ENCODE peak calls at places on chromosome 3, in six cellular contexts. S, I, G, F, T and H are unnamed samples. For H3K36me3, the result is how much of the 10 kb centered on the place peaks cover.

GRCh38 chr3:12159227-12159601 is 502 bp upstream of the TIMP4 start:
- DNase-seq in S (no peak), I (no peak), G (no peak), F (no peak), T (no peak), H (no peak)

GRCh38 chr3:90080988-90081387 is 973.6 kb downstream of the EPHA3 start:
- DNase-seq in S (no peak), I (no peak), G (no peak), F (no peak), T (no peak), H (no peak)

GRCh38 chr3:184333700-184334099 is 3.7 kb upstream of the FAM131A start:
- DNase-seq in S (no peak), I (no peak), G (no peak), F (no peak), T (no peak), H (no peak)

GRCh38 chr3:50428007-50428633 is 68.8 kb upstream of the TMEM115 start:
- DNase-seq in S (peak), I (no peak), G (no peak), F (no peak), T (peak), H (no peak)

GRCh38 chr3:39505866-39506738 is 38.6 kb downstream of the MOBP start:
- DNase-seq in S (no peak), I (no peak), G (no peak), F (no peak), T (peak), H (no peak)

GRCh38 chr3:43268636-43269035 is 17.7 kb upstream of the SNRK start:
- DNase-seq in S (no peak), I (no peak), G (no peak), F (no peak), T (no peak), H (no peak)

GRCh38 chr3:54122046-54122801 is at the start of gene CACNA2D3:
- DNase-seq in S (no peak), I (peak), G (no peak), F (peak), T (peak), H (peak)

GRCh38 chr3:71493372-71493771 is 90.2 kb downstream of the FOXP1 start:
- DNase-seq in S (no peak), I (no peak), G (no peak), F (no peak), T (no peak), H (no peak)

GRCh38 chr3:28606283-28606682 is 257.7 kb upstream of the AZI2 start:
- DNase-seq in S (no peak), I (no peak), G (no peak), F (no peak), T (no peak), H (no peak)

GRCh38 chr3:47685037-47685436 is 96.7 kb downstream of the SMARCC1 start:
- DNase-seq in S (no peak), I (no peak), G (no peak), F (no peak), T (no peak), H (no peak)

GRCh38 chr3:144394052-144394451 is 422.4 kb downstream of the DIPK2A start:
- DNase-seq in S (peak), I (no peak), G (no peak), F (no peak), T (no peak), H (no peak)

GRCh38 chr3:30567139-30567753 is 39.2 kb upstream of the TGFBR2 start:
- DNase-seq in S (no peak), I (no peak), G (no peak), F (no peak), T (no peak), H (no peak)

GRCh38 chr3:158908187-158908762 is 106.4 kb downstream of the MFSD1 start:
- DNase-seq in S (no peak), I (no peak), G (no peak), F (no peak), T (no peak), H (no peak)

GRCh38 chr3:168071971-168072645 is 23.6 kb downstream of the GOLIM4 start:
- DNase-seq in S (no peak), I (no peak), G (no peak), F (no peak), T (no peak), H (no peak)

GRCh38 chr3:127147291-127147905 is 45.5 kb upstream of the PRR23E start:
- DNase-seq in S (no peak), I (no peak), G (no peak), F (no peak), T (no peak), H (no peak)

GRCh38 chr3:113254171-113254947 is 43.0 kb downstream of the BOC start:
- DNase-seq in S (no peak), I (no peak), G (no peak), F (no peak), T (peak), H (no peak)

GRCh38 chr3:5312278-5312677 is 124.8 kb downstream of the EDEM1 start:
- DNase-seq in S (no peak), I (no peak), G (no peak), F (no peak), T (no peak), H (no peak)
- H3K27ac ChIP-seq in S (no peak), I (no peak), G (no peak), F (no peak), T (no peak), H (no peak)

DNA sequence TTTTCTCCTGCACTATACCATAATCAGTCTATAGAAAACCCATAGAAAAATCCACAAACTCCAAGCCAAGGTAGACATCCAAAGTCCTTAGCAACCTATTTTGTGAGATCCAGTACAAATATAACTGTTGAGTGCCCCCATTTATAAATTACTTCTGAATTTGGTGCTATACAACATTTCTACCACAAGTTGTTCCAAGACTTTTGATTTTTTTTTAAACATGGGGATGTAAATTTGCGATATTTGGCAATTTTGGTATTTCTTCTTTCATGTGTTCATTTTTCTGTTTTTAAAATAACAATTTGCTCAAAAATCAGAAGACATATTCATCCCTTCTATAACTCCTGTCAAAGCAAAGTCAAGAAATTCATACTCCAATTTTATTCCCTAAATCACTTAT is 763.8 kb downstream of the ROBO1 start:
- DNase-seq in S (no peak), I (no peak), G (no peak), F (no peak), T (no peak), H (no peak)
- TF ChIP-seq CTCF in S (no peak), I (no peak), G (no peak), F (no peak), T (no peak), H (no peak)

GRCh38 chr3:100352296-100353178 is 18.0 kb downstream of the NIT2 start:
- DNase-seq in S (no peak), I (no peak), G (no peak), F (no peak), T (no peak), H (no peak)
- H3K36me3 ChIP-seq in S (half or more), I (under half), G (under half), F (half or more), T (under half), H (under half)

GRCh38 chr3:139173372-139174108 is 128.8 kb upstream of the PRR23C start:
- DNase-seq in S (no peak), I (no peak), G (peak), F (no peak), T (no peak), H (peak)
- H3K27ac ChIP-seq in S (no peak), I (no peak), G (no peak), F (no peak), T (no peak), H (peak)